ENCODE peak calls at places on chromosomes 2 and 18, in seven cellular contexts. One of them, this sample, is unnamed.
A peak's percentile ranks its signal among the peaks of the same experiment; 100 is the strongest.

GRCh38 chr2:65416945-65417344 is 15.5 kb downstream of the SPRED2 start:
- DNase-seq in PC-9: peak; percentile 81
- DNase-seq in pancreas: peak; percentile 81
- DNase-seq in thoracic aorta: no peak
- DNase-seq in tibial nerve: no peak
- DNase-seq in SK-N-SH: no peak
- DNase-seq in tibial artery: no peak
- DNase-seq in this sample: no peak

GRCh38 chr2:150011336-150011735 is 423.8 kb upstream of the MMADHC start:
- DNase-seq in PC-9: no peak
- DNase-seq in pancreas: no peak
- DNase-seq in thoracic aorta: no peak
- DNase-seq in tibial nerve: no peak
- DNase-seq in SK-N-SH: no peak
- DNase-seq in tibial artery: no peak
- DNase-seq in this sample: no peak

GRCh38 chr2:63000801-63001200 is 49.8 kb upstream of the OTX1 start:
- DNase-seq in PC-9: no peak
- DNase-seq in pancreas: no peak
- DNase-seq in thoracic aorta: no peak
- DNase-seq in tibial nerve: no peak
- DNase-seq in SK-N-SH: no peak
- DNase-seq in tibial artery: no peak
- DNase-seq in this sample: no peak

GRCh38 chr2:134280231-134280630 is 26.4 kb downstream of the MGAT5 start:
- DNase-seq in PC-9: no peak
- DNase-seq in pancreas: no peak
- DNase-seq in thoracic aorta: no peak
- DNase-seq in tibial nerve: no peak
- DNase-seq in SK-N-SH: no peak
- DNase-seq in tibial artery: no peak
- DNase-seq in this sample: no peak

GRCh38 chr2:233807966-233808892 is 30.1 kb downstream of the MROH2A start:
- DNase-seq in PC-9: no peak
- DNase-seq in pancreas: no peak
- DNase-seq in thoracic aorta: no peak
- DNase-seq in tibial nerve: no peak
- DNase-seq in SK-N-SH: no peak
- DNase-seq in tibial artery: peak; percentile 15
- DNase-seq in this sample: no peak

GRCh38 chr2:10163498-10164486 is 41.3 kb downstream of the RRM2 start:
- DNase-seq in PC-9: no peak
- DNase-seq in pancreas: no peak
- DNase-seq in thoracic aorta: no peak
- DNase-seq in tibial nerve: no peak
- DNase-seq in SK-N-SH: peak; percentile 35
- DNase-seq in tibial artery: no peak
- DNase-seq in this sample: no peak

GRCh38 chr2:30756051-30756719 is 51.1 kb downstream of the CAPN13 start:
- DNase-seq in PC-9: peak; percentile 92
- DNase-seq in pancreas: no peak
- DNase-seq in thoracic aorta: no peak
- DNase-seq in tibial nerve: no peak
- DNase-seq in SK-N-SH: peak; percentile 80
- DNase-seq in tibial artery: no peak
- DNase-seq in this sample: no peak

GRCh38 chr2:20593072-20594034 is 57.5 kb downstream of the HS1BP3 start:
- DNase-seq in PC-9: peak; percentile 92
- DNase-seq in pancreas: no peak
- DNase-seq in thoracic aorta: no peak
- DNase-seq in tibial nerve: peak; percentile 44
- DNase-seq in SK-N-SH: no peak
- DNase-seq in tibial artery: peak; percentile 68
- DNase-seq in this sample: peak; percentile 78

GRCh38 chr18:23712445-23712844 is 23.2 kb downstream of the LAMA3 start:
- DNase-seq in PC-9: peak; percentile 38
- DNase-seq in pancreas: no peak
- DNase-seq in thoracic aorta: no peak
- DNase-seq in tibial nerve: no peak
- DNase-seq in SK-N-SH: no peak
- DNase-seq in tibial artery: no peak
- DNase-seq in this sample: no peak

GRCh38 chr18:8116346-8117007 is 492.8 kb upstream of the RAB12 start:
- DNase-seq in PC-9: peak; percentile 93
- DNase-seq in pancreas: no peak
- DNase-seq in thoracic aorta: no peak
- DNase-seq in tibial nerve: no peak
- DNase-seq in SK-N-SH: no peak
- DNase-seq in tibial artery: no peak
- DNase-seq in this sample: no peak

GRCh38 chr2:71156531-71156930 is 26.1 kb downstream of the MPHOSPH10 start:
- DNase-seq in PC-9: no peak
- DNase-seq in pancreas: no peak
- DNase-seq in thoracic aorta: no peak
- DNase-seq in tibial nerve: no peak
- DNase-seq in SK-N-SH: no peak
- DNase-seq in tibial artery: no peak
- DNase-seq in this sample: no peak

GRCh38 chr18:51339866-51340265 is 142.4 kb upstream of the MEX3C start:
- DNase-seq in PC-9: peak; percentile 58
- DNase-seq in pancreas: no peak
- DNase-seq in thoracic aorta: no peak
- DNase-seq in tibial nerve: no peak
- DNase-seq in SK-N-SH: no peak
- DNase-seq in tibial artery: no peak
- DNase-seq in this sample: no peak

GRCh38 chr2:249538-250042 is 14.2 kb downstream of the SH3YL1 start:
- DNase-seq in PC-9: no peak
- DNase-seq in pancreas: no peak
- DNase-seq in thoracic aorta: no peak
- DNase-seq in tibial nerve: no peak
- DNase-seq in SK-N-SH: no peak
- DNase-seq in tibial artery: no peak
- DNase-seq in this sample: no peak

GRCh38 chr18:26943906-26944305 is 78.4 kb upstream of the AQP4 start:
- DNase-seq in PC-9: no peak
- DNase-seq in pancreas: no peak
- DNase-seq in thoracic aorta: no peak
- DNase-seq in tibial nerve: no peak
- DNase-seq in SK-N-SH: no peak
- DNase-seq in tibial artery: no peak
- DNase-seq in this sample: no peak

DNA sequence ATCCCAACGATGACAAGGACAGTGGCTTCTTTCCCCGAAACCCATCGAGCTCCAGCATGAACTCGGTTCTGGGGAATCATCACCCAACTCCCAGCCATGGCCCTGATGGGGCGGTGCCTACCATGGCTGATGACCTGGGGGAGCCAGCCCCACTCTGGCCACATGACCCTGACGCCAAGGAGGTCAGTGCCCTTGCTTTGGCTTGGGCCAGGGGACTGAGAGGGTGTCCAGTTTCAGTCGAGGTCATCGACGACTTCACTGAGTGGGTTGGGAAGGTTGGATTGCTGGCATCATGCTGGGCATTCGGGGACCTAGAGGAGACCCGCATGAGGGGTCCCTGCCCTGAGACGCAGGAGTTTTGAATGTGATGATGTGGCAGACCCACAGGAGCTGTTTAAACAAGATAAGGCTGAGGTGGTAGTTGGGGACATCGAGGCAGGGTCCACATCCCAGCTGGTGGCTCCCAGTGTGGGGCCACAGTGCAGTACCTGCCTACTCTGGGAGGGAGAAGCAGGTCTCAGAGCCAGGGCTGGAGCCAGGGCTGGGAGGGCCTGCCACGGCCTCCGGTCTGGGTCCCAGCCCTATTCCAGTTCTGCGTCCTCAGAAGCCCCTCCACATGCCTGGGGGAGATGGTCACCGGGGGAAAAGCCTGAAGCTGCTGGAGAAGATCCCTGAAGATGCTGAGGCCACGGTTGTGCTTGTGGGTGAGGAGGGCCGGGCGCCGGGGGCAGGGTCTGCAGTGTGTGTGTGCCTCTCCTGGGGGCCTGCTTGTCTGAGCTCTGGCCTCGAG is 6.0 kb downstream of the SLC4A3 start:
- DNase-seq in PC-9: no peak
- DNase-seq in pancreas: no peak
- DNase-seq in thoracic aorta: no peak
- DNase-seq in tibial nerve: no peak
- DNase-seq in SK-N-SH: peak; percentile 12
- DNase-seq in tibial artery: peak; percentile 15
- DNase-seq in this sample: no peak
- H3K4me1 ChIP-seq in PC-9: no peaks in the 10 kb centered on the region
- H3K4me1 ChIP-seq in pancreas: no peaks in the 10 kb centered on the region
- H3K4me1 ChIP-seq in thoracic aorta: no peaks in the 10 kb centered on the region
- H3K4me1 ChIP-seq in tibial nerve: peaks cover 3% of the 10 kb centered on the region
- H3K4me1 ChIP-seq in SK-N-SH: no peaks in the 10 kb centered on the region
- H3K4me1 ChIP-seq in tibial artery: no peaks in the 10 kb centered on the region
- H3K4me1 ChIP-seq in this sample: no peaks in the 10 kb centered on the region

DNA sequence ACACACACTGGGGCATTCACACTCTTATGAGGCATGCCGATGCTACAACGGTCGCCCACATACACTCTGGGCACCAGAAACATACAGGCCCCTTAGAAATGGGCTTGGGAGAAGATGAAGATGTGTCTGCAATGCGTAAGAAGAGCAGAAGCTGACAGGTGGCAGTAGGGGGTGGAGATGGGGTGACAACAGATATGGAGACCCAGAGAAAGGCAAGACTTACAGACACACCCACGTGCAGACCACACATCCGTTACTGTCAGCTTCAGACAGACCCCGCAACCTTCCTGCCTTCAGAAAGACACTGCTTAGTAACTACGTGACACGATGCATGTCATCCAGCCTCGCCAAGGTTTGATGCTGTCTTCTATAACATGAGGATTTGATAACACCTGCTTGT is 89.5 kb downstream of the ZFP36L2 start:
- DNase-seq in PC-9: no peak
- DNase-seq in pancreas: no peak
- DNase-seq in thoracic aorta: no peak
- DNase-seq in tibial nerve: no peak
- DNase-seq in SK-N-SH: peak; percentile 32
- DNase-seq in tibial artery: no peak
- DNase-seq in this sample: no peak
- H3K27ac ChIP-seq in PC-9: no peak overlapping the region
- H3K27ac ChIP-seq in pancreas: no peak overlapping the region
- H3K27ac ChIP-seq in thoracic aorta: no peak overlapping the region
- H3K27ac ChIP-seq in tibial nerve: no peak overlapping the region
- H3K27ac ChIP-seq in SK-N-SH: no peak overlapping the region
- H3K27ac ChIP-seq in tibial artery: no peak overlapping the region
- H3K27ac ChIP-seq in this sample: no peak overlapping the region

DNA sequence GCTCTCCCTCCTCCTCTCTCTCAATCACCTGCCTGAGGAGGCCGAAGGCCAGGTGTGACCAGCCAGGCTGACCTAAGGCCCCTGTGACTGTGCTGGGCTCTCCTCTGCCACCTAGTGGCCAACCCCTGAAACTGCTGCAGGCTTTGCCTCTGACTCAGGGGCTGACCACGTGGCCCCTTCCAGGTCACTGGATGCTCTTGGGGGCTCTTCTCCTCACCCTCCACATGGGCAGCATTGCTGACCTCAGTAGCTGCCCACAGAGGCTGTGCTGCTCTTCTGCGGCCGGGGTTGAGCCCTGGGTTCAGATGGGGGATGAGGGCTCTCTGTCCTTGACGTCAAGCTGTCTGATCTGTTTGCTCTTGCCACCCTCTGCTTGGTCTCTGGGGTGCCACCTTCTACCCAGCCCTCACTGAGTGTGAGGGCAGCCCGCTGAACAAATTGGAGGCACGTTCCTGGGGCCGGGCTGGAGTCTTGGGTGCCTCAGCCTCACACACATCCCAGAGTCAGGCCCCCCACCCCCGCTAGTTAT is 122.7 kb downstream of the TWIST2 start:
- DNase-seq in PC-9: no peak
- DNase-seq in pancreas: peak; percentile 68
- DNase-seq in thoracic aorta: no peak
- DNase-seq in tibial nerve: no peak
- DNase-seq in SK-N-SH: peak; percentile 88
- DNase-seq in tibial artery: peak; percentile 48
- DNase-seq in this sample: no peak
- H3K36me3 ChIP-seq in PC-9: no peaks in the 10 kb centered on the region
- H3K36me3 ChIP-seq in pancreas: no peaks in the 10 kb centered on the region
- H3K36me3 ChIP-seq in thoracic aorta: no peaks in the 10 kb centered on the region
- H3K36me3 ChIP-seq in tibial nerve: no peaks in the 10 kb centered on the region
- H3K36me3 ChIP-seq in SK-N-SH: no peaks in the 10 kb centered on the region
- H3K36me3 ChIP-seq in tibial artery: no peaks in the 10 kb centered on the region
- H3K36me3 ChIP-seq in this sample: no peaks in the 10 kb centered on the region

DNA sequence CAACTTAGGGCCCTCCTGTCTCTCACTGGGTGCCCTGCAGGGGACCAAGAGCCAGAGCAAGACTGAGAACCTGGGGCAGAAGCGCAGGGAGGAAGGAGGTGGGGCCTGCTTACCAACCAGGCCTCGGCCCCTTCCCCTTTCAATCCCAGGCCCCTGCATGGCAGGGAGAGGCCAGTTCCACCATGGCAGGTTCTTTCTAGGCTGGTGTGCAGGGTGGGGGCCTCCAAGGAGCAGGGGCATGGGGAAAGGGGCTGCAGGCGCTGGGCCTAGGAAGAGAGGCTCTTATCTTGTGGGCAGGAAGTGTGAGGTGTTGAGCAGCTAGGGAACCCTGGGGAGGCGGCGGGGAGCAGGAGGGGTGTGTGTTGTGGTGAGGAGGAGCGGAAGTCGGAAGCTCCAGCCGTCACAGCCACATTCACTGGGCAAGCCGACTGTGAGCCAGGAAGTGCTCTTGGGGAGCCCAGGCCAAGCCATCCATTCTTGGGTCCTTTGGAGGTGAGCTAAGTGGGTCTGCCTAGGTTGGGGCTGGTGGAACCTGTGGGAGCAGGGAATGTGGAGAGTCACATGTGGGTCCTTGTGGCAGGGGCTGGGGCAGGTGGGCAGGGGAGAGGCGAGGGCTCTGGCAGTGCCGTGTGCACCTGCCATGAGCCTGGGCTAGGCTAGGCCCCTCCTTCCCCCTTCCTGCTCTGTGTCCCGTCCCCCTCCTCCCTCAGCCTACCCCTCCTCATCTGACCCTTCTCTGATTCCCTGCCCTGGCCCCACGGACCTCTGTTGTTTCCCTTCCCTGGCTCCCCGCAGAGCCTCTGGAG is at the start of gene PSD4:
- DNase-seq in PC-9: no peak
- DNase-seq in pancreas: no peak
- DNase-seq in thoracic aorta: no peak
- DNase-seq in tibial nerve: no peak
- DNase-seq in SK-N-SH: no peak
- DNase-seq in tibial artery: peak; percentile 47
- DNase-seq in this sample: no peak
- H3K4me1 ChIP-seq in PC-9: no peaks in the 10 kb centered on the region
- H3K4me1 ChIP-seq in pancreas: no peaks in the 10 kb centered on the region
- H3K4me1 ChIP-seq in thoracic aorta: no peaks in the 10 kb centered on the region
- H3K4me1 ChIP-seq in tibial nerve: no peaks in the 10 kb centered on the region
- H3K4me1 ChIP-seq in SK-N-SH: no peaks in the 10 kb centered on the region
- H3K4me1 ChIP-seq in tibial artery: no peaks in the 10 kb centered on the region
- H3K4me1 ChIP-seq in this sample: no peaks in the 10 kb centered on the region

GRCh38 chr18:9522952-9523351 is 47.6 kb downstream of the RALBP1 start:
- DNase-seq in PC-9: no peak
- DNase-seq in pancreas: no peak
- DNase-seq in thoracic aorta: no peak
- DNase-seq in tibial nerve: no peak
- DNase-seq in SK-N-SH: no peak
- DNase-seq in tibial artery: no peak
- DNase-seq in this sample: no peak
- H3K27ac ChIP-seq in PC-9: no peak overlapping the region
- H3K27ac ChIP-seq in pancreas: no peak overlapping the region
- H3K27ac ChIP-seq in thoracic aorta: no peak overlapping the region
- H3K27ac ChIP-seq in tibial nerve: no peak overlapping the region
- H3K27ac ChIP-seq in SK-N-SH: no peak overlapping the region
- H3K27ac ChIP-seq in tibial artery: no peak overlapping the region
- H3K27ac ChIP-seq in this sample: no peak overlapping the region

GRCh38 chr2:61185329-61185728 is 23.3 kb downstream of the C2orf74 start:
- DNase-seq in PC-9: no peak
- DNase-seq in pancreas: no peak
- DNase-seq in thoracic aorta: no peak
- DNase-seq in tibial nerve: no peak
- DNase-seq in SK-N-SH: no peak
- DNase-seq in tibial artery: no peak
- DNase-seq in this sample: no peak
- H3K36me3 ChIP-seq in PC-9: peaks cover 82% of the 10 kb centered on the region
- H3K36me3 ChIP-seq in pancreas: peaks cover 5% of the 10 kb centered on the region
- H3K36me3 ChIP-seq in thoracic aorta: peaks cover 61% of the 10 kb centered on the region
- H3K36me3 ChIP-seq in tibial nerve: peaks cover 2% of the 10 kb centered on the region
- H3K36me3 ChIP-seq in SK-N-SH: peaks cover 86% of the 10 kb centered on the region
- H3K36me3 ChIP-seq in tibial artery: peaks cover 93% of the 10 kb centered on the region
- H3K36me3 ChIP-seq in this sample: peaks cover 95% of the 10 kb centered on the region

This sample was measured in SJSA1.